ENCODE peak calls at places on chromosome 12, in four cellular contexts. I is kidney, R is AG04450, O is neuronal stem cell. Z is an unnamed sample.

GRCh38 chr12:716506-716905 is 35.9 kb upstream of the WNK1 start:
- DNase-seq in O (no peak), R (no peak), I (no peak), Z (no peak)

GRCh38 chr12:114123108-114123507 is 157.0 kb upstream of the RBM19 start:
- DNase-seq in O (no peak), I (no peak), R (no peak), Z (no peak)

GRCh38 chr12:60847281-60847680 is 1251.5 kb downstream of the SLC16A7 start:
- DNase-seq in R (no peak), I (no peak), O (no peak), Z (no peak)

GRCh38 chr12:3278681-3279414 is 201.7 kb downstream of the TSPAN9 start:
- DNase-seq in O (no peak), I (no peak), R (no peak), Z (no peak)

GRCh38 chr12:3086729-3087323 is 9.6 kb downstream of the TSPAN9 start:
- DNase-seq in O (no peak), R (no peak), I (no peak), Z (no peak)

GRCh38 chr12:113808095-113808951 is 157.8 kb downstream of the RBM19 start:
- DNase-seq in O (no peak), R (no peak), I (no peak), Z (no peak)

GRCh38 chr12:15584366-15585041 is 204.7 kb downstream of the EPS8 start:
- DNase-seq in I (no peak), R (no peak), O (peak), Z (no peak)

GRCh38 chr12:47881826-47882427 is 22.9 kb downstream of the VDR start:
- DNase-seq in I (peak), O (no peak), R (peak), Z (peak)

GRCh38 chr12:79424109-79424721 is 266.5 kb downstream of the PAWR start:
- DNase-seq in R (peak), O (peak), I (no peak), Z (peak)

GRCh38 chr12:14048949-14049545 is 67.6 kb upstream of the GRIN2B start:
- DNase-seq in R (no peak), I (no peak), O (no peak), Z (no peak)

GRCh38 chr12:49703647-49704137 is 3.5 kb downstream of the FMNL3 start:
- DNase-seq in R (peak), I (no peak), O (no peak), Z (peak)

GRCh38 chr12:121964813-121965643 is 46.6 kb downstream of the CFAP251 start:
- DNase-seq in O (no peak), I (no peak), R (no peak), Z (peak)

GRCh38 chr12:111773801-111774551 is 7.2 kb downstream of the ALDH2 start:
- DNase-seq in R (peak), I (peak), O (no peak), Z (peak)

GRCh38 chr12:128920468-128920867 is 67.2 kb downstream of the GLT1D1 start:
- DNase-seq in O (no peak), R (no peak), I (no peak), Z (no peak)

GRCh38 chr12:52054231-52054837 is 3.1 kb downstream of the NR4A1 start:
- DNase-seq in R (no peak), O (no peak), I (no peak), Z (no peak)

GRCh38 chr12:22882559-22882958 is 257.6 kb downstream of the ETNK1 start:
- DNase-seq in I (no peak), R (no peak), O (no peak), Z (no peak)

GRCh38 chr12:105741786-105742566 is 396.8 kb downstream of the NUAK1 start:
- DNase-seq in O (no peak), I (no peak), R (peak), Z (no peak)

GRCh38 chr12:99004799-99005474 is 359.8 kb downstream of the APAF1 start:
- DNase-seq in R (no peak), I (no peak), O (no peak), Z (no peak)

GRCh38 chr12:51819851-51820720 is 28.4 kb downstream of the FIGNL2 start:
- DNase-seq in I (peak), O (no peak), R (no peak), Z (no peak)

GRCh38 chr12:91109148-91109564 is 2.1 kb downstream of the LUM start:
- DNase-seq in O (peak), R (no peak), I (peak), Z (no peak)

GRCh38 chr12:128827724-128828123 is 4.0 kb upstream of the SLC15A4 start:
- DNase-seq in R (no peak), O (no peak), I (no peak), Z (no peak)

GRCh38 chr12:60752589-60752988 is 1156.8 kb downstream of the SLC16A7 start:
- DNase-seq in R (no peak), I (no peak), O (no peak), Z (no peak)

GRCh38 chr12:95859344-95859816 is 628 bp downstream of the SNRPF start:
- DNase-seq in O (peak), R (no peak), I (no peak), Z (no peak)

GRCh38 chr12:76259071-76259470 is 89.1 kb downstream of the BBS10 start:
- DNase-seq in O (peak), R (no peak), I (no peak), Z (no peak)
- H3K27ac ChIP-seq in O (peak), R (peak), I (no peak), Z (peak)

GRCh38 chr12:53062011-53062961 is 12.4 kb downstream of the TNS2 start:
- DNase-seq in I (peak), O (no peak), R (no peak), Z (no peak)

GRCh38 chr12:53061404-53062010 is 11.6 kb downstream of the TNS2 start:
- DNase-seq in O (no peak), R (no peak), I (peak), Z (no peak)

GRCh38 chr12:53063708-53064612 is 14.1 kb downstream of the TNS2 start:
- DNase-seq in R (no peak), O (no peak), I (peak), Z (no peak)

GRCh38 chr12:53064613-53065415 is 14.4 kb downstream of the SPRYD3 start:
- DNase-seq in O (no peak), I (peak), R (no peak), Z (no peak)

DNA sequence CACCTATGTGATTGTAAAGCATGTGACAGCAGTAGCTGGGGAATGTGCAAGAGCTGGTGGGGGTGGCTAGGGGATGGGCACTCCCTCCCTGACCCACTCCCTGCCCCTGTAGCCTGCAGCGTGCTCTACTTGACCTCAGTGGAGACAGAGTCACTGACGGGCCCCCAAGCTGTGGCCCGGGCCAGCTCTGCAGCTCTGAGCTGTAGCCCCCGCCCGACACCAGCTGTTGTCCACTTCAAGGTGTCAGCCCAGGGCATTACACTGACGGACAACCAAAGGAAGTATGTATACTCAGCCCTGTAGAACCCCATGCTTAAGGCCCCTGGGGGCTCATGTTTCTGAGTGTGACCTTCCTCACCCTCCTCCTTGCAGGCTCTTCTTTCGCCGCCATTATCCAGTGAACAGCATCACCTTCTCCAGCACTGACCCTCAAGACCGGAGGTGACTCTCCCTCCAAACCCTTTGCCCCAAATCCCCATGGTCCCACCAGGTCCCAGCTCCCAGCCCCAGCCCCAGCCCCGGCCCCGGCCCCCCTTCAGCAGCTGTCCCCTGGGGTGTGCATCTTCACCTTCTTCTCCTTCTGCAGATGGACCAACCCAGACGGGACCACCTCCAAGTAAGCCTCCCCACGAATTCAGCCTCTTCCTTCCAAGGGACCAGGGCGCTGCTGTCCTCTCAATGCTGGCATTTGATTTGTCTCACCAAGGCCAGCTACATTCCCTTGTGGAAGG is 13.3 kb downstream of the TNS2 start:
- DNase-seq in I (peak), R (no peak), O (no peak), Z (no peak)
- H3K27ac ChIP-seq in I (peak), R (peak), O (no peak), Z (no peak)

DNA sequence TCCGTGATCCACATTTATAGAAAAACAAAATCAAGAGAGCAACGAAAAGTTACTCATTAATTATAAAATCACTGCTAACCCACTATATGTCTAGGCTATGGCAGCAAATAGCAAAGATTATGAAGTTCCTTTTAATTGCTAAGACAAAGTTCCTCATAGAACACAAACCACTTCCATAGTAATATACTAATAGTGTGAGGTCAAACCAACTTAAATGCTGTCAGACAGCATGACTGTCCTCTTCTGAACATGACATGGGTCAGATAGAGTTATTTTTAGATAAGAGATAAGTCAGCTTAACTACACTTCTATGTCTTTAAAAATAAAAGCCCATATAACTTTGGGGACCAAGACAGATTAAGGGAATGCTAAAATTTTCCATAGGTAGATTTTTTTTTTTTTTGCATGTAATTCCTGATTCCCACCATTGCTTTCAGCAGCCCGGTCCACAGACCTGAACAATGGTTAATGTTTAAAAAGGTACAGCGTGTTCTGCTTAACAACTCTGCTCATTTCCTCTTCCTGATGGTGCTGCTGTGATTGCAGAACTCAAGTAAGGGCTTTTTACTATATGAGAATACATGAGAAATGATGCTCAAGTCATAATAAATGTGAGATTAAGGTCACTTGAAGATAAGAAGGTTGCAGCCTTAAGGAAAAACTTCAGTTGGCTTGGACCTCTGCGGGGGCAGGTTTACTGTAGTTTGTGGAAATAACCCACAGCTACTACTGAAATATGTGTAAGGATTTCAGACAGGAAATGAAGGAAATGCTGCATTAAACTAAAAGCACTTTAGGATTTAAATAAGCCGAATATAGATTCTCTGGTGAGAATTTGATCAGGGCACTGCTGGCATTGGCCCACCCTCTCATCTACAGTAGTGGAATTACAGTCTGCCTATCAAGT is 37.7 kb upstream of the DUSP6 start:
- DNase-seq in O (no peak), R (no peak), I (no peak), Z (no peak)
- H3K27ac ChIP-seq in O (no peak), R (no peak), I (peak), Z (peak)

DNA sequence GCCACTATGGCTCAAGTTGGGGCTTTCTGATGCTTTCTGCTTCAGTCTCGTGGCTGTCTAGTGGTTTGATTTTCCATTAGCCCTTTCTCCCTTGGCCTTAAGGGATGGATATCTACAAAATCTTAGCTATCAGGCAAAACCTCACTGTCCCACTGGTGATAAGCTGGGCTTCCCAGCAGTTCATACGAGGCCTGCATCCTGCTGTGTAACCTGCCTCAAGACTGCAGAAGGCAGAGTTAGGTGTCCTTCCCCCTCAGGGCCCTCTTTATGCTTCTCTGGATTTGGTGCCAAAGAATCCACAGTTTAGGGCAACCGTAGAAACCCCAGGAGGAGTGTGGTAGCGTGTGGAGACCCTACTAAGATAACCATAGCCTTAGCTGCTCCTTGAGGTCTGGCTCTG is 38.9 kb downstream of the ETV6 start:
- DNase-seq in R (no peak), I (no peak), O (no peak), Z (no peak)
- H3K27ac ChIP-seq in R (peak), I (no peak), O (no peak), Z (no peak)

DNA sequence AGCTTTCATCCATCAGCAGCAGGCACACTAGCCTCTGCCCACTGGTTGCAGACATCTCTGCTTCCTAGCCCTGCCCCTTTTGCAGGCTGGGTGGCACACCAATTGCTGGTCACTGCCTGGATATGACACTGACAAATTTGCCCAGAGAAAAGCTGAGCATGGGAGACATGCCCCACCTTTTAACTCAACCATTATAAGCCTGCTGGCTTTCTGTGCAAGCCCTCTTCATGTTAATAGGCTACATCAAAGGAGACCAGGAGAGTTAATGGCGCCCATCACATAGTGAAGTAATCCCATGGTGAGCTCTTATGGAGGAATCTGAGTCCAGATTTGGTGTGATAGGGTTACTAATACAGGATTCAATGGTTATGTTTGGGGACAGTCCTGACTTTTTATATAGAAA is 139.2 kb downstream of the KICS2 start:
- DNase-seq in I (no peak), R (no peak), O (no peak), Z (no peak)
- H3K27ac ChIP-seq in I (peak), R (peak), O (no peak), Z (no peak)

GRCh38 chr12:96907681-96908163 is 665 bp downstream of the NEDD1 start:
- DNase-seq in O (peak), R (no peak), I (no peak), Z (no peak)
- H3K27ac ChIP-seq in O (peak), R (peak), I (peak), Z (peak)

GRCh38 chr12:132323171-132324010 is 6.0 kb downstream of the GALNT9 start:
- DNase-seq in O (no peak), R (no peak), I (peak), Z (no peak)
- H3K27ac ChIP-seq in O (no peak), R (no peak), I (no peak), Z (no peak)

GRCh38 chr12:124663206-124663605 is 95.8 kb upstream of the NCOR2 start:
- DNase-seq in R (no peak), O (no peak), I (peak), Z (no peak)

GRCh38 chr12:124665516-124665915 is 98.1 kb upstream of the NCOR2 start:
- DNase-seq in I (peak), R (no peak), O (no peak), Z (peak)

GRCh38 chr12:124666722-124667259 is 99.4 kb upstream of the NCOR2 start:
- DNase-seq in O (no peak), R (no peak), I (peak), Z (no peak)

GRCh38 chr12:124663771-124664366 is 96.5 kb upstream of the NCOR2 start:
- DNase-seq in R (no peak), O (no peak), I (peak), Z (peak)

GRCh38 chr12:124664395-124665111 is 97.1 kb upstream of the NCOR2 start:
- DNase-seq in R (no peak), O (no peak), I (peak), Z (no peak)
- H3K27ac ChIP-seq in R (no peak), O (peak), I (no peak), Z (peak)

GRCh38 chr12:89080797-89081470 is 271.4 kb downstream of the DUSP6 start:
- DNase-seq in O (no peak), R (no peak), I (no peak), Z (no peak)
- H3K27ac ChIP-seq in O (no peak), R (no peak), I (no peak), Z (no peak)